ENCODE peak calls at places on chromosomes 5 and 9, in five cellular contexts. One of them, this sample, is unnamed.
A peak's percentile ranks its signal among the peaks of the same experiment; 100 is the strongest.

GRCh38 chr5:126384985-126385384 is 38.2 kb upstream of the GRAMD2B start:
- DNase-seq in astrocyte of the spinal cord: peak; percentile 86
- DNase-seq in lower leg skin: no peak
- DNase-seq in Caco-2: no peak
- DNase-seq in GM06990: no peak
- DNase-seq in this sample: peak; percentile 76

GRCh38 chr5:141590127-141590526 is 28.7 kb downstream of the DIAPH1 start:
- DNase-seq in astrocyte of the spinal cord: no peak
- DNase-seq in lower leg skin: no peak
- DNase-seq in Caco-2: no peak
- DNase-seq in GM06990: no peak
- DNase-seq in this sample: no peak

GRCh38 chr9:122075135-122076030 is 17.7 kb downstream of the TTLL11 start:
- DNase-seq in astrocyte of the spinal cord: no peak
- DNase-seq in lower leg skin: no peak
- DNase-seq in Caco-2: no peak
- DNase-seq in GM06990: no peak
- DNase-seq in this sample: no peak

GRCh38 chr9:68895741-68896478 is 118.0 kb downstream of the PRKACG start:
- DNase-seq in astrocyte of the spinal cord: no peak
- DNase-seq in lower leg skin: no peak
- DNase-seq in Caco-2: no peak
- DNase-seq in GM06990: peak; percentile 33
- DNase-seq in this sample: peak; percentile 36

GRCh38 chr5:148509893-148510292 is 126.1 kb downstream of the FBXO38 start:
- DNase-seq in astrocyte of the spinal cord: no peak
- DNase-seq in lower leg skin: no peak
- DNase-seq in Caco-2: no peak
- DNase-seq in GM06990: no peak
- DNase-seq in this sample: no peak

GRCh38 chr5:122605236-122605635 is 169.6 kb upstream of the SNX2 start:
- DNase-seq in astrocyte of the spinal cord: no peak
- DNase-seq in lower leg skin: no peak
- DNase-seq in Caco-2: no peak
- DNase-seq in GM06990: no peak
- DNase-seq in this sample: no peak

GRCh38 chr9:76198336-76198735 is 195.9 kb downstream of the RFK start:
- DNase-seq in astrocyte of the spinal cord: peak; percentile 33
- DNase-seq in lower leg skin: no peak
- DNase-seq in Caco-2: no peak
- DNase-seq in GM06990: no peak
- DNase-seq in this sample: peak; percentile 41

GRCh38 chr5:43859309-43859708 is 256.3 kb downstream of the NNT start:
- DNase-seq in astrocyte of the spinal cord: no peak
- DNase-seq in lower leg skin: no peak
- DNase-seq in Caco-2: no peak
- DNase-seq in GM06990: no peak
- DNase-seq in this sample: no peak

GRCh38 chr5:14849516-14850294 is 21.9 kb downstream of the ANKH start:
- DNase-seq in astrocyte of the spinal cord: peak; percentile 51
- DNase-seq in lower leg skin: no peak
- DNase-seq in Caco-2: no peak
- DNase-seq in GM06990: no peak
- DNase-seq in this sample: no peak

GRCh38 chr9:35650341-35651158 is at the start of gene SIT1:
- DNase-seq in astrocyte of the spinal cord: no peak
- DNase-seq in lower leg skin: no peak
- DNase-seq in Caco-2: no peak
- DNase-seq in GM06990: peak; percentile 57
- DNase-seq in this sample: no peak

GRCh38 chr5:174097486-174098185 is 52.1 kb downstream of the NSG2 start:
- DNase-seq in astrocyte of the spinal cord: no peak
- DNase-seq in lower leg skin: no peak
- DNase-seq in Caco-2: no peak
- DNase-seq in GM06990: no peak
- DNase-seq in this sample: no peak

GRCh38 chr9:68802525-68803015 is 97.5 kb downstream of the PIP5K1B start:
- DNase-seq in astrocyte of the spinal cord: no peak
- DNase-seq in lower leg skin: no peak
- DNase-seq in Caco-2: no peak
- DNase-seq in GM06990: peak; percentile 43
- DNase-seq in this sample: no peak

GRCh38 chr9:130448035-130448624 is 3.4 kb downstream of the ASS1 start:
- DNase-seq in astrocyte of the spinal cord: peak; percentile 48
- DNase-seq in lower leg skin: no peak
- DNase-seq in Caco-2: peak; percentile 60
- DNase-seq in GM06990: no peak
- DNase-seq in this sample: peak; percentile 31

GRCh38 chr9:106310782-106311181 is 552.2 kb upstream of the ZNF462 start:
- DNase-seq in astrocyte of the spinal cord: no peak
- DNase-seq in lower leg skin: no peak
- DNase-seq in Caco-2: no peak
- DNase-seq in GM06990: peak; percentile 51
- DNase-seq in this sample: no peak

GRCh38 chr5:35672995-35673394 is 55.3 kb downstream of the SPEF2 start:
- DNase-seq in astrocyte of the spinal cord: peak; percentile 12
- DNase-seq in lower leg skin: no peak
- DNase-seq in Caco-2: no peak
- DNase-seq in GM06990: no peak
- DNase-seq in this sample: no peak

GRCh38 chr9:73680831-73681230 is 529.2 kb downstream of the ANXA1 start:
- DNase-seq in astrocyte of the spinal cord: no peak
- DNase-seq in lower leg skin: no peak
- DNase-seq in Caco-2: no peak
- DNase-seq in GM06990: no peak
- DNase-seq in this sample: peak; percentile 12

GRCh38 chr9:34662544-34663295 is at the start of gene CCL27:
- DNase-seq in astrocyte of the spinal cord: no peak
- DNase-seq in lower leg skin: no peak
- DNase-seq in Caco-2: no peak
- DNase-seq in GM06990: no peak
- DNase-seq in this sample: no peak

GRCh38 chr9:73715591-73715990 is 563.9 kb downstream of the ANXA1 start:
- DNase-seq in astrocyte of the spinal cord: no peak
- DNase-seq in lower leg skin: no peak
- DNase-seq in Caco-2: no peak
- DNase-seq in GM06990: no peak
- DNase-seq in this sample: no peak

GRCh38 chr9:87381050-87381711 is 116.5 kb upstream of the DAPK1 start:
- DNase-seq in astrocyte of the spinal cord: peak; percentile 25
- DNase-seq in lower leg skin: no peak
- DNase-seq in Caco-2: no peak
- DNase-seq in GM06990: no peak
- DNase-seq in this sample: peak; percentile 54

GRCh38 chr5:76403963-76404693 is 1.0 kb downstream of the IQGAP2 start:
- DNase-seq in astrocyte of the spinal cord: no peak
- DNase-seq in lower leg skin: peak; percentile 24
- DNase-seq in Caco-2: peak; percentile 87
- DNase-seq in GM06990: peak; percentile 62
- DNase-seq in this sample: no peak

GRCh38 chr9:20441704-20442423 is 180.4 kb downstream of the MLLT3 start:
- DNase-seq in astrocyte of the spinal cord: peak; percentile 58
- DNase-seq in lower leg skin: no peak
- DNase-seq in Caco-2: no peak
- DNase-seq in GM06990: no peak
- DNase-seq in this sample: no peak

GRCh38 chr9:20441166-20441565 is 181.1 kb downstream of the MLLT3 start:
- DNase-seq in astrocyte of the spinal cord: no peak
- DNase-seq in lower leg skin: no peak
- DNase-seq in Caco-2: no peak
- DNase-seq in GM06990: no peak
- DNase-seq in this sample: no peak

GRCh38 chr9:20442461-20443319 is 179.6 kb downstream of the MLLT3 start:
- DNase-seq in astrocyte of the spinal cord: peak; percentile 8
- DNase-seq in lower leg skin: no peak
- DNase-seq in Caco-2: no peak
- DNase-seq in GM06990: no peak
- DNase-seq in this sample: no peak

GRCh38 chr9:20447291-20447690 is 175.0 kb downstream of the MLLT3 start:
- DNase-seq in astrocyte of the spinal cord: no peak
- DNase-seq in lower leg skin: no peak
- DNase-seq in Caco-2: no peak
- DNase-seq in GM06990: no peak
- DNase-seq in this sample: no peak

GRCh38 chr9:20446248-20446647 is 176.1 kb downstream of the MLLT3 start:
- DNase-seq in astrocyte of the spinal cord: no peak
- DNase-seq in lower leg skin: no peak
- DNase-seq in Caco-2: no peak
- DNase-seq in GM06990: no peak
- DNase-seq in this sample: no peak
- H3K4me3 ChIP-seq in astrocyte of the spinal cord: no peak overlapping the region
- H3K4me3 ChIP-seq in lower leg skin: no peak overlapping the region
- H3K4me3 ChIP-seq in Caco-2: no peak overlapping the region
- H3K4me3 ChIP-seq in GM06990: no peak overlapping the region
- H3K4me3 ChIP-seq in this sample: no peak overlapping the region

GRCh38 chr9:90544488-90544887 is 98.1 kb downstream of the DIRAS2 start:
- DNase-seq in astrocyte of the spinal cord: no peak
- DNase-seq in lower leg skin: no peak
- DNase-seq in Caco-2: no peak
- DNase-seq in GM06990: no peak
- DNase-seq in this sample: no peak

GRCh38 chr9:90546200-90546599 is 96.4 kb downstream of the DIRAS2 start:
- DNase-seq in astrocyte of the spinal cord: peak; percentile 94
- DNase-seq in lower leg skin: no peak
- DNase-seq in Caco-2: peak; percentile 40
- DNase-seq in GM06990: no peak
- DNase-seq in this sample: peak; percentile 65

GRCh38 chr9:90552317-90552716 is 90.3 kb downstream of the DIRAS2 start:
- DNase-seq in astrocyte of the spinal cord: no peak
- DNase-seq in lower leg skin: no peak
- DNase-seq in Caco-2: no peak
- DNase-seq in GM06990: no peak
- DNase-seq in this sample: no peak

DNA sequence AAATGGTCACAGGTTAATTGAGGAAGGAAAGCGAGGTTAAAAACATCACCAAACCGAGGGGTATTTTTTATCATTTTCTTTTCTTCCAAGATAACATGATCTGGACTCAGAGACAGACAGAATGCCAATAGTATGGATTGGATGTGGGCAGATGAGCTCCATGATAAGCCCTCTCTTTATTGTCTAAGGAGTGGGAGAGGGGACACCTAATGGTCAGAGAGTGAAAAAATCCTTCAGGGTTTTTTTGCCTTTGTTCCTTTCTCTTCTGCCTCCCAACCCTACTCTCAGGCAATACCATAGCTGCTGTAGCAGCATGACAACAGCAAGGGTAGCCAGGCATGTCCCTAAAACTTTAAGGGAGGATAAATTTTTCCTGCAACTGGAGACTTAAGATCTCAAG is 94.7 kb downstream of the DIRAS2 start:
- DNase-seq in astrocyte of the spinal cord: no peak
- DNase-seq in lower leg skin: no peak
- DNase-seq in Caco-2: no peak
- DNase-seq in GM06990: no peak
- DNase-seq in this sample: no peak
- TF ChIP-seq CTCF in astrocyte of the spinal cord: peak; percentile 13
- TF ChIP-seq CTCF in lower leg skin: no peak
- TF ChIP-seq CTCF in Caco-2: no peak
- TF ChIP-seq CTCF in GM06990: peak; percentile 29
- TF ChIP-seq CTCF in this sample: no peak

DNA sequence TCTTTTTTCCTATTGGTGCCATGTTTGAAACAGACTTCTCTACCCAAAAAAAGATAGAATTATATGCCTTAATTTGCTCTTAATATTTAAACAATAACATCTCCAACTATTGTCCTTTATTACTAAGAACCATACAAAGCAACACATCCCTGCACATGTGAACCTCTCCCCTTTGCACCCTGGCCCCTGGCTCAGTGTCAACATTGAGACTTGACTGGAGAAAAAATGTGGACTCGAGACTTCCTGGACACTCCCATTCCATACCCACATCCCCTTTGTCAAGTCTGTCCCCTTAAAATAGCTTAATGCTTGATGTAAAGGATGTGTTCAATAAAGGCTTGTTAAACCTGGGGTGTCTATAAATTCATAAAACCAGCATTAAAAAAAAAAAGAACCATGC is 53.2 kb downstream of the TTC39B start:
- DNase-seq in astrocyte of the spinal cord: no peak
- DNase-seq in lower leg skin: no peak
- DNase-seq in Caco-2: no peak
- DNase-seq in GM06990: no peak
- DNase-seq in this sample: no peak
- H3K4me3 ChIP-seq in astrocyte of the spinal cord: no peak overlapping the region
- H3K4me3 ChIP-seq in lower leg skin: no peak overlapping the region
- H3K4me3 ChIP-seq in Caco-2: no peak overlapping the region
- H3K4me3 ChIP-seq in GM06990: no peak overlapping the region
- H3K4me3 ChIP-seq in this sample: no peak overlapping the region

DNA sequence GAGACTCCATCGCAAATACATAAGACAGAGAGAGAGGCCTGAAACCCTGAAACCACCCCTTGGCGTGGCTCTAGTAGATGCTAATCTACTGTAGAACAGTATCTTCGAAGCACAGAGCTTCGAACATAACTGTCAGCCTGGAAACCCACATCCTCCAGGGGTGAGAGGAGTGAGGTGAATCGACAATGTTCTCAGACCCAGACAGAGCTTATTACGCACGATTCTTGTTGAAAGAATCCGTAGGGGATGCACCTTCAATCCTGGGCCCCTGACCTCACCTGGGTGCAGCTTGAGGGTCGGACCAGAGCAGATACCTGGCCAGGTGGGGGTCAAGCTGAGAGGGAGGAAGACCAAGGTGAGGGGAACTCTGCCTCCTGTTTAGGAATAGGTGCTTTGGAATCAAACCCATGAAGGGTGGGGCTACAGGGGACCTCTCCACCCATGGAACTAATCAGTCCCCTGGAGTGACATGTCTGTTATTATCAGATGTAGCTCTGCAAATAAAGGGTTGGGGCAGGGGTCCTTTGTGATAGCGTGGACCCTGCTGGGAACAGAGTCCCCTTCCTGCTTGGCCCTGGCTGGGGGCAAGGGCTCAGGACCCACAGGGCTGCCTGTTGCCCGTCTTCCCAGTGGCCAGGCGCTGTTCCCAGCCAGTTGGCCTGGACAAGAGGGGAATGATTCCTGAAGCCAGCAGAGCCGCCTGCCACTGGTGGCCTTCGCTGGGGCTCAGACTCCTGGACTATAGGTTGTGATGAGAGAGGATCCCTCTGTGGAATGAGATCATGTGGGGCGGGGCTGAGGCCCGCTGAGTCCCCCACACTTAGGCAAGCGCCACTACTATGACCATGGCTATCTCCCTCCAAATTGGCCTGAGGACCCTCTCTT is 41.2 kb downstream of the DBH start:
- DNase-seq in astrocyte of the spinal cord: no peak
- DNase-seq in lower leg skin: no peak
- DNase-seq in Caco-2: no peak
- DNase-seq in GM06990: no peak
- DNase-seq in this sample: no peak
- TF ChIP-seq CTCF in astrocyte of the spinal cord: no peak
- TF ChIP-seq CTCF in lower leg skin: no peak
- TF ChIP-seq CTCF in Caco-2: no peak
- TF ChIP-seq CTCF in GM06990: no peak
- TF ChIP-seq CTCF in this sample: no peak